ENCODE peak calls at places on chromosome 12, in seven cellular contexts. X is retina; H is GM19239; W is activated CD4-positive, alpha-beta T cell treated with anti-CD3 and anti-CD28 coated beads, Interleukin-2, amount 50 U/mL, for 4 hours; Q is mucosa of descending colon; K is dorsolateral prefrontal cortex; A is renal cortical epithelial cell. B is an unnamed sample.

GRCh38 chr12:98424726-98425401 is 90.5 kb upstream of the TMPO start:
- DNase-seq in A (peak; percentile 97), X (peak; percentile 60), W (peak; percentile 37), H (no peak), K (peak; percentile 76), Q (peak; percentile 83), B (no peak)

GRCh38 chr12:113591480-113591971 is 119.9 kb upstream of the LHX5 start:
- DNase-seq in X (peak; percentile 51), K (no peak), A (no peak), W (no peak), H (peak; percentile 31), Q (peak; percentile 12), B (no peak)

GRCh38 chr12:52413787-52414345 is 7.7 kb upstream of the KRT82 start:
- DNase-seq in K (no peak), W (no peak), Q (no peak), A (no peak), X (no peak), H (no peak), B (no peak)

GRCh38 chr12:122111070-122111750 is 32.7 kb downstream of the MLXIP start:
- DNase-seq in H (no peak), A (peak; percentile 69), W (no peak), Q (peak; percentile 74), X (no peak), K (no peak), B (no peak)

GRCh38 chr12:21773263-21773741 is 1.2 kb downstream of the KCNJ8 start:
- DNase-seq in W (no peak), K (no peak), Q (peak; percentile 31), A (no peak), H (no peak), X (peak; percentile 66), B (peak; percentile 64)

GRCh38 chr12:105878964-105879363 is 259.8 kb downstream of the NUAK1 start:
- DNase-seq in H (no peak), W (no peak), A (no peak), K (no peak), X (no peak), Q (no peak), B (no peak)

GRCh38 chr12:96809522-96809921 is 97.5 kb upstream of the NEDD1 start:
- DNase-seq in H (no peak), A (no peak), W (no peak), X (no peak), K (no peak), Q (no peak), B (no peak)

GRCh38 chr12:11347810-11348209 is 37.6 kb upstream of the PRB4 start:
- DNase-seq in W (no peak), A (no peak), K (no peak), Q (no peak), H (no peak), X (no peak), B (no peak)

GRCh38 chr12:131830335-131831020 is 2.3 kb downstream of the MMP17 start:
- DNase-seq in Q (peak; percentile 59), H (no peak), W (no peak), A (peak; percentile 3), X (peak; percentile 92), K (peak; percentile 65), B (no peak)

GRCh38 chr12:116125981-116126566 is 151.4 kb downstream of the MED13L start:
- DNase-seq in Q (no peak), W (no peak), K (no peak), A (no peak), H (no peak), X (no peak), B (no peak)

GRCh38 chr12:70507442-70507841 is 129.8 kb downstream of the PTPRB start:
- DNase-seq in X (no peak), W (no peak), Q (no peak), H (no peak), K (no peak), A (peak; percentile 17), B (peak; percentile 3)

GRCh38 chr12:50059440-50060119 is 2.2 kb downstream of the ASIC1 start:
- DNase-seq in A (no peak), H (no peak), K (no peak), Q (no peak), X (no peak), W (peak; percentile 37), B (no peak)

GRCh38 chr12:47740536-47741339 is 15.4 kb upstream of the ENDOU start:
- DNase-seq in W (no peak), A (no peak), K (no peak), X (peak; percentile 47), H (no peak), Q (no peak), B (no peak)

GRCh38 chr12:53993397-53994267 is 6.3 kb upstream of the HOXC9 start:
- DNase-seq in W (no peak), A (no peak), K (no peak), H (no peak), Q (no peak), X (no peak), B (no peak)

GRCh38 chr12:105882404-105882803 is 256.4 kb downstream of the NUAK1 start:
- DNase-seq in A (peak; percentile 38), W (no peak), X (peak; percentile 55), H (no peak), K (no peak), Q (no peak), B (no peak)

GRCh38 chr12:32603858-32604257 is 75.2 kb upstream of the DNM1L start:
- DNase-seq in X (no peak), H (no peak), Q (no peak), W (no peak), A (peak; percentile 45), K (no peak), B (no peak)

GRCh38 chr12:75656650-75657049 is 145.2 kb upstream of the KRR1 start:
- DNase-seq in K (no peak), H (no peak), W (no peak), A (peak; percentile 90), Q (no peak), X (no peak), B (no peak)

GRCh38 chr12:103879048-103879692 is 38.1 kb upstream of the NT5DC3 start:
- DNase-seq in W (no peak), X (no peak), K (no peak), A (no peak), Q (no peak), H (no peak), B (no peak)

GRCh38 chr12:84814664-84815245 is 97.8 kb downstream of the SLC6A15 start:
- DNase-seq in W (no peak), Q (no peak), K (no peak), A (no peak), H (no peak), X (no peak), B (no peak)

GRCh38 chr12:33672879-33673577 is 233.4 kb upstream of the SYT10 start:
- DNase-seq in X (no peak), A (no peak), K (no peak), Q (no peak), H (no peak), W (no peak), B (no peak)

GRCh38 chr12:112005419-112006395 is 7.3 kb downstream of the TMEM116 start:
- DNase-seq in X (no peak), Q (peak; percentile 75), W (no peak), A (peak; percentile 44), H (no peak), K (no peak), B (no peak)

GRCh38 chr12:60195483-60195882 is 599.7 kb downstream of the SLC16A7 start:
- DNase-seq in X (no peak), W (no peak), K (no peak), A (no peak), H (no peak), Q (no peak), B (no peak)

GRCh38 chr12:98453492-98453891 is 61.9 kb upstream of the TMPO start:
- DNase-seq in W (no peak), X (no peak), H (no peak), K (no peak), Q (no peak), A (no peak), B (no peak)

GRCh38 chr12:103196467-103196866 is 239.0 kb downstream of the ASCL1 start:
- DNase-seq in X (no peak), A (no peak), K (no peak), W (no peak), H (no peak), Q (no peak), B (no peak)

GRCh38 chr12:72015895-72016294 is 77.2 kb downstream of the TPH2 start:
- DNase-seq in A (no peak), K (no peak), X (no peak), Q (no peak), H (no peak), W (no peak), B (no peak)

GRCh38 chr12:77957034-77957433 is 126.3 kb downstream of the NAV3 start:
- DNase-seq in W (no peak), H (no peak), Q (no peak), X (no peak), A (no peak), K (no peak), B (no peak)

GRCh38 chr12:28583771-28584261 is 393.6 kb downstream of the CCDC91 start:
- DNase-seq in X (no peak), H (no peak), K (no peak), A (peak; percentile 29), W (no peak), Q (no peak), B (no peak)

GRCh38 chr12:113880993-113881392 is 85.1 kb downstream of the RBM19 start:
- DNase-seq in Q (no peak), W (no peak), K (no peak), X (no peak), A (no peak), H (no peak), B (no peak)

GRCh38 chr12:4809013-4809448 is 88.8 kb downstream of the GALNT8 start:
- DNase-seq in K (no peak), X (no peak), Q (peak; percentile 4), W (peak; percentile 12), A (no peak), H (no peak), B (no peak)